ENCODE peak calls at places on chromosomes 7 and 10, in eight cellular contexts. J is hepatocyte; V is astrocyte; Z is T-helper 1 cell; X is effector CD4-positive, alpha-beta T cell; I is Daoy; A is GM12891; H is NCI-H774. K is an unnamed sample.

GRCh38 chr7:20407585-20408466 is 77.1 kb downstream of the ITGB8 start:
- DNase-seq in J (no peak), V (peak; percentile 68), Z (no peak), X (no peak), I (peak; percentile 33), A (no peak), H (peak; percentile 60), K (no peak)

GRCh38 chr10:74949024-74949423 is 122.6 kb downstream of the KAT6B start:
- DNase-seq in J (no peak), V (no peak), Z (no peak), X (no peak), I (no peak), A (no peak), H (no peak), K (no peak)

GRCh38 chr7:114081606-114082425 is 163.0 kb upstream of the PPP1R3A start:
- DNase-seq in J (peak; percentile 54), V (peak; percentile 44), Z (no peak), X (no peak), I (peak; percentile 69), A (no peak), H (no peak), K (no peak)

GRCh38 chr7:25105911-25106310 is 19.1 kb downstream of the CYCS start:
- DNase-seq in J (no peak), V (no peak), Z (no peak), X (no peak), I (no peak), A (no peak), H (no peak), K (no peak)

GRCh38 chr7:43585521-43585920 is 2.6 kb downstream of the STK17A start:
- DNase-seq in J (peak; percentile 30), V (peak; percentile 82), Z (no peak), X (no peak), I (peak; percentile 61), A (no peak), H (no peak), K (no peak)

GRCh38 chr10:107390563-107390962 is 226.1 kb upstream of the SORCS1 start:
- DNase-seq in J (no peak), V (no peak), Z (no peak), X (no peak), I (no peak), A (no peak), H (no peak), K (no peak)

GRCh38 chr7:30224511-30225031 is 59.8 kb upstream of the ZNRF2 start:
- DNase-seq in J (no peak), V (peak; percentile 94), Z (no peak), X (no peak), I (peak; percentile 77), A (no peak), H (no peak), K (no peak)

GRCh38 chr10:43355749-43356371 is 15.6 kb upstream of the FXYD4 start:
- DNase-seq in J (no peak), V (peak; percentile 58), Z (no peak), X (no peak), I (peak; percentile 58), A (no peak), H (no peak), K (no peak)

GRCh38 chr10:62422068-62422590 is 48.0 kb downstream of the ZNF365 start:
- DNase-seq in J (no peak), V (peak; percentile 92), Z (no peak), X (no peak), I (peak; percentile 50), A (no peak), H (no peak), K (no peak)

GRCh38 chr7:73615886-73616285 is 8.4 kb downstream of the MLXIPL start:
- DNase-seq in J (no peak), V (no peak), Z (no peak), X (no peak), I (peak; percentile 57), A (no peak), H (no peak), K (no peak)

GRCh38 chr10:72010234-72010992 is 46.2 kb downstream of the CHST3 start:
- DNase-seq in J (no peak), V (no peak), Z (no peak), X (no peak), I (no peak), A (no peak), H (no peak), K (no peak)

GRCh38 chr7:43513236-43513635 is 69.7 kb upstream of the STK17A start:
- DNase-seq in J (no peak), V (no peak), Z (no peak), X (no peak), I (peak; percentile 73), A (no peak), H (peak; percentile 27), K (no peak)

GRCh38 chr7:30927040-30927439 is 15.4 kb downstream of the AQP1 start:
- DNase-seq in J (peak; percentile 3), V (no peak), Z (no peak), X (no peak), I (peak; percentile 4), A (no peak), H (no peak), K (no peak)

GRCh38 chr10:97179731-97180366 is 5.9 kb downstream of the SLIT1 start:
- DNase-seq in J (peak; percentile 41), V (no peak), Z (no peak), X (no peak), I (peak; percentile 34), A (no peak), H (no peak), K (no peak)

GRCh38 chr7:28311670-28312069 is 100.6 kb upstream of the CREB5 start:
- DNase-seq in J (no peak), V (no peak), Z (no peak), X (no peak), I (no peak), A (no peak), H (no peak), K (no peak)

GRCh38 chr7:26493737-26494423 is 202.2 kb downstream of the SNX10 start:
- DNase-seq in J (no peak), V (no peak), Z (no peak), X (no peak), I (no peak), A (no peak), H (no peak), K (no peak)

GRCh38 chr10:30893208-30893607 is 138.5 kb downstream of the ZNF438 start:
- DNase-seq in J (no peak), V (no peak), Z (no peak), X (no peak), I (no peak), A (no peak), H (no peak), K (no peak)

GRCh38 chr10:3067859-3068179 is 471 bp downstream of the PFKP start:
- DNase-seq in J (no peak), V (no peak), Z (no peak), X (no peak), I (no peak), A (peak; percentile 40), H (no peak), K (no peak)

GRCh38 chr10:109183366-109183765 is 739.9 kb downstream of the XPNPEP1 start:
- DNase-seq in J (no peak), V (peak; percentile 47), Z (no peak), X (no peak), I (no peak), A (no peak), H (no peak), K (no peak)

GRCh38 chr7:31271641-31272405 is 68.7 kb downstream of the NEUROD6 start:
- DNase-seq in J (no peak), V (no peak), Z (no peak), X (no peak), I (peak; percentile 45), A (no peak), H (no peak), K (no peak)

GRCh38 chr10:16845248-16845647 is 28.0 kb upstream of the RSU1 start:
- DNase-seq in J (no peak), V (no peak), Z (no peak), X (no peak), I (no peak), A (no peak), H (no peak), K (no peak)

GRCh38 chr10:5343092-5343491 is 21.7 kb upstream of the UCN3 start:
- DNase-seq in J (no peak), V (no peak), Z (no peak), X (no peak), I (no peak), A (no peak), H (no peak), K (no peak)

GRCh38 chr10:51524041-51524440 is 175.4 kb downstream of the CSTF2T start:
- DNase-seq in J (no peak), V (no peak), Z (no peak), X (no peak), I (no peak), A (no peak), H (no peak), K (no peak)

GRCh38 chr10:69254877-69255276 is 23.4 kb upstream of the HK1 start:
- DNase-seq in J (no peak), V (no peak), Z (no peak), X (no peak), I (no peak), A (no peak), H (no peak), K (no peak)